ENCODE peak calls at places on chromosomes 5 and 9, in eight cellular contexts. One of them, this sample, is unnamed.

GRCh38 chr5:38515081-38515480 is 41.4 kb downstream of the LIFR start:
- DNase-seq in HepG2: no peak
- DNase-seq in HCT116: no peak
- DNase-seq in GM12892: no peak
- DNase-seq in right lobe of liver: no peak
- DNase-seq in spleen: no peak
- DNase-seq in adrenal gland: no peak
- DNase-seq in ovary: no peak
- DNase-seq in this sample: no peak

GRCh38 chr5:31854625-31855526 is 215.9 kb downstream of the PDZD2 start:
- DNase-seq in HepG2: no peak
- DNase-seq in HCT116: no peak
- DNase-seq in GM12892: no peak
- DNase-seq in right lobe of liver: no peak
- DNase-seq in spleen: no peak
- DNase-seq in adrenal gland: peak
- DNase-seq in ovary: peak
- DNase-seq in this sample: peak

GRCh38 chr5:125256296-125256695 is 509.9 kb upstream of the ZNF608 start:
- DNase-seq in HepG2: no peak
- DNase-seq in HCT116: no peak
- DNase-seq in GM12892: no peak
- DNase-seq in right lobe of liver: no peak
- DNase-seq in spleen: no peak
- DNase-seq in adrenal gland: no peak
- DNase-seq in ovary: no peak
- DNase-seq in this sample: no peak

GRCh38 chr9:107782789-107783188 is 293.2 kb upstream of the KLF4 start:
- DNase-seq in HepG2: no peak
- DNase-seq in HCT116: no peak
- DNase-seq in GM12892: no peak
- DNase-seq in right lobe of liver: no peak
- DNase-seq in spleen: no peak
- DNase-seq in adrenal gland: no peak
- DNase-seq in ovary: no peak
- DNase-seq in this sample: no peak

GRCh38 chr5:91403404-91403803 is 20.3 kb upstream of the ARRDC3 start:
- DNase-seq in HepG2: no peak
- DNase-seq in HCT116: no peak
- DNase-seq in GM12892: no peak
- DNase-seq in right lobe of liver: no peak
- DNase-seq in spleen: no peak
- DNase-seq in adrenal gland: no peak
- DNase-seq in ovary: no peak
- DNase-seq in this sample: no peak

GRCh38 chr5:38538161-38538560 is 18.3 kb downstream of the LIFR start:
- DNase-seq in HepG2: no peak
- DNase-seq in HCT116: no peak
- DNase-seq in GM12892: no peak
- DNase-seq in right lobe of liver: no peak
- DNase-seq in spleen: no peak
- DNase-seq in adrenal gland: no peak
- DNase-seq in ovary: no peak
- DNase-seq in this sample: no peak

GRCh38 chr9:20512106-20512505 is 110.2 kb downstream of the MLLT3 start:
- DNase-seq in HepG2: no peak
- DNase-seq in HCT116: no peak
- DNase-seq in GM12892: no peak
- DNase-seq in right lobe of liver: no peak
- DNase-seq in spleen: no peak
- DNase-seq in adrenal gland: peak
- DNase-seq in ovary: no peak
- DNase-seq in this sample: no peak

GRCh38 chr9:80605129-80605528 is 1033.4 kb downstream of the TLE4 start:
- DNase-seq in HepG2: peak
- DNase-seq in HCT116: no peak
- DNase-seq in GM12892: no peak
- DNase-seq in right lobe of liver: no peak
- DNase-seq in spleen: no peak
- DNase-seq in adrenal gland: no peak
- DNase-seq in ovary: no peak
- DNase-seq in this sample: no peak

GRCh38 chr5:96256795-96257470 is 176.1 kb downstream of the PCSK1 start:
- DNase-seq in HepG2: no peak
- DNase-seq in HCT116: peak
- DNase-seq in GM12892: no peak
- DNase-seq in right lobe of liver: no peak
- DNase-seq in spleen: no peak
- DNase-seq in adrenal gland: peak
- DNase-seq in ovary: no peak
- DNase-seq in this sample: no peak

GRCh38 chr9:89226076-89226475 is 47.5 kb upstream of the SHC3 start:
- DNase-seq in HepG2: no peak
- DNase-seq in HCT116: no peak
- DNase-seq in GM12892: no peak
- DNase-seq in right lobe of liver: no peak
- DNase-seq in spleen: no peak
- DNase-seq in adrenal gland: peak
- DNase-seq in ovary: no peak
- DNase-seq in this sample: no peak

GRCh38 chr9:71895122-71895521 is 15.9 kb downstream of the ABHD17B start:
- DNase-seq in HepG2: no peak
- DNase-seq in HCT116: no peak
- DNase-seq in GM12892: no peak
- DNase-seq in right lobe of liver: no peak
- DNase-seq in spleen: no peak
- DNase-seq in adrenal gland: no peak
- DNase-seq in ovary: no peak
- DNase-seq in this sample: no peak

GRCh38 chr9:35518212-35518917 is 28.5 kb downstream of the RUSC2 start:
- DNase-seq in HepG2: peak
- DNase-seq in HCT116: peak
- DNase-seq in GM12892: no peak
- DNase-seq in right lobe of liver: peak
- DNase-seq in spleen: no peak
- DNase-seq in adrenal gland: no peak
- DNase-seq in ovary: no peak
- DNase-seq in this sample: peak

GRCh38 chr5:74866653-74867162 is 521 bp upstream of the FAM169A start:
- DNase-seq in HepG2: peak
- DNase-seq in HCT116: no peak
- DNase-seq in GM12892: no peak
- DNase-seq in right lobe of liver: peak
- DNase-seq in spleen: peak
- DNase-seq in adrenal gland: peak
- DNase-seq in ovary: peak
- DNase-seq in this sample: no peak

GRCh38 chr9:97840521-97840920 is 12.5 kb upstream of the FOXE1 start:
- DNase-seq in HepG2: no peak
- DNase-seq in HCT116: no peak
- DNase-seq in GM12892: no peak
- DNase-seq in right lobe of liver: no peak
- DNase-seq in spleen: no peak
- DNase-seq in adrenal gland: no peak
- DNase-seq in ovary: no peak
- DNase-seq in this sample: no peak

GRCh38 chr9:84373975-84374374 is 33.4 kb upstream of the SLC28A3 start:
- DNase-seq in HepG2: no peak
- DNase-seq in HCT116: no peak
- DNase-seq in GM12892: no peak
- DNase-seq in right lobe of liver: no peak
- DNase-seq in spleen: no peak
- DNase-seq in adrenal gland: no peak
- DNase-seq in ovary: no peak
- DNase-seq in this sample: no peak

GRCh38 chr9:111896942-111897830 is 572 bp downstream of the UGCG start:
- DNase-seq in HepG2: peak
- DNase-seq in HCT116: no peak
- DNase-seq in GM12892: peak
- DNase-seq in right lobe of liver: peak
- DNase-seq in spleen: peak
- DNase-seq in adrenal gland: peak
- DNase-seq in ovary: peak
- DNase-seq in this sample: no peak
- TF ChIP-seq POLR2A in HepG2: no peak
- TF ChIP-seq POLR2A in HCT116: no peak
- TF ChIP-seq POLR2A in GM12892: peak
- TF ChIP-seq POLR2A in right lobe of liver: no peak
- TF ChIP-seq POLR2A in spleen: no peak
- TF ChIP-seq POLR2A in adrenal gland: no peak
- TF ChIP-seq POLR2A in ovary: no peak
- TF ChIP-seq POLR2A in this sample: no peak

GRCh38 chr9:113245894-113246293 is 24.6 kb downstream of the SLC31A1 start:
- DNase-seq in HepG2: no peak
- DNase-seq in HCT116: no peak
- DNase-seq in GM12892: no peak
- DNase-seq in right lobe of liver: no peak
- DNase-seq in spleen: no peak
- DNase-seq in adrenal gland: no peak
- DNase-seq in ovary: no peak
- DNase-seq in this sample: no peak
- TF ChIP-seq POLR2A in HepG2: no peak
- TF ChIP-seq POLR2A in HCT116: no peak
- TF ChIP-seq POLR2A in GM12892: no peak
- TF ChIP-seq POLR2A in right lobe of liver: no peak
- TF ChIP-seq POLR2A in spleen: no peak
- TF ChIP-seq POLR2A in adrenal gland: no peak
- TF ChIP-seq POLR2A in ovary: no peak
- TF ChIP-seq POLR2A in this sample: no peak

GRCh38 chr9:123564652-123565051 is 208.7 kb downstream of the CRB2 start:
- DNase-seq in HepG2: no peak
- DNase-seq in HCT116: no peak
- DNase-seq in GM12892: no peak
- DNase-seq in right lobe of liver: no peak
- DNase-seq in spleen: no peak
- DNase-seq in adrenal gland: no peak
- DNase-seq in ovary: no peak
- DNase-seq in this sample: no peak
- TF ChIP-seq POLR2A in HepG2: no peak
- TF ChIP-seq POLR2A in HCT116: no peak
- TF ChIP-seq POLR2A in GM12892: no peak
- TF ChIP-seq POLR2A in right lobe of liver: no peak
- TF ChIP-seq POLR2A in spleen: no peak
- TF ChIP-seq POLR2A in adrenal gland: no peak
- TF ChIP-seq POLR2A in ovary: no peak
- TF ChIP-seq POLR2A in this sample: no peak

GRCh38 chr9:94656190-94656589 is 16.9 kb upstream of the FBP1 start:
- DNase-seq in HepG2: no peak
- DNase-seq in HCT116: no peak
- DNase-seq in GM12892: peak
- DNase-seq in right lobe of liver: peak
- DNase-seq in spleen: peak
- DNase-seq in adrenal gland: no peak
- DNase-seq in ovary: no peak
- DNase-seq in this sample: no peak
- TF ChIP-seq POLR2A in HepG2: no peak
- TF ChIP-seq POLR2A in HCT116: no peak
- TF ChIP-seq POLR2A in GM12892: peak
- TF ChIP-seq POLR2A in right lobe of liver: peak
- TF ChIP-seq POLR2A in spleen: no peak
- TF ChIP-seq POLR2A in adrenal gland: no peak
- TF ChIP-seq POLR2A in ovary: no peak
- TF ChIP-seq POLR2A in this sample: no peak

GRCh38 chr5:79273341-79273740 is 37.4 kb downstream of the JMY start:
- DNase-seq in HepG2: no peak
- DNase-seq in HCT116: no peak
- DNase-seq in GM12892: no peak
- DNase-seq in right lobe of liver: no peak
- DNase-seq in spleen: no peak
- DNase-seq in adrenal gland: no peak
- DNase-seq in ovary: no peak
- DNase-seq in this sample: no peak
- TF ChIP-seq POLR2A in HepG2: no peak
- TF ChIP-seq POLR2A in HCT116: no peak
- TF ChIP-seq POLR2A in GM12892: no peak
- TF ChIP-seq POLR2A in right lobe of liver: no peak
- TF ChIP-seq POLR2A in spleen: no peak
- TF ChIP-seq POLR2A in adrenal gland: no peak
- TF ChIP-seq POLR2A in ovary: no peak
- TF ChIP-seq POLR2A in this sample: no peak

GRCh38 chr5:16931334-16932110 is 4.6 kb downstream of the MYO10 start:
- DNase-seq in HepG2: no peak
- DNase-seq in HCT116: no peak
- DNase-seq in GM12892: no peak
- DNase-seq in right lobe of liver: no peak
- DNase-seq in spleen: peak
- DNase-seq in adrenal gland: no peak
- DNase-seq in ovary: no peak
- DNase-seq in this sample: no peak
- TF ChIP-seq POLR2A in HepG2: no peak
- TF ChIP-seq POLR2A in HCT116: no peak
- TF ChIP-seq POLR2A in GM12892: no peak
- TF ChIP-seq POLR2A in right lobe of liver: no peak
- TF ChIP-seq POLR2A in spleen: no peak
- TF ChIP-seq POLR2A in adrenal gland: no peak
- TF ChIP-seq POLR2A in ovary: no peak
- TF ChIP-seq POLR2A in this sample: no peak

DNA sequence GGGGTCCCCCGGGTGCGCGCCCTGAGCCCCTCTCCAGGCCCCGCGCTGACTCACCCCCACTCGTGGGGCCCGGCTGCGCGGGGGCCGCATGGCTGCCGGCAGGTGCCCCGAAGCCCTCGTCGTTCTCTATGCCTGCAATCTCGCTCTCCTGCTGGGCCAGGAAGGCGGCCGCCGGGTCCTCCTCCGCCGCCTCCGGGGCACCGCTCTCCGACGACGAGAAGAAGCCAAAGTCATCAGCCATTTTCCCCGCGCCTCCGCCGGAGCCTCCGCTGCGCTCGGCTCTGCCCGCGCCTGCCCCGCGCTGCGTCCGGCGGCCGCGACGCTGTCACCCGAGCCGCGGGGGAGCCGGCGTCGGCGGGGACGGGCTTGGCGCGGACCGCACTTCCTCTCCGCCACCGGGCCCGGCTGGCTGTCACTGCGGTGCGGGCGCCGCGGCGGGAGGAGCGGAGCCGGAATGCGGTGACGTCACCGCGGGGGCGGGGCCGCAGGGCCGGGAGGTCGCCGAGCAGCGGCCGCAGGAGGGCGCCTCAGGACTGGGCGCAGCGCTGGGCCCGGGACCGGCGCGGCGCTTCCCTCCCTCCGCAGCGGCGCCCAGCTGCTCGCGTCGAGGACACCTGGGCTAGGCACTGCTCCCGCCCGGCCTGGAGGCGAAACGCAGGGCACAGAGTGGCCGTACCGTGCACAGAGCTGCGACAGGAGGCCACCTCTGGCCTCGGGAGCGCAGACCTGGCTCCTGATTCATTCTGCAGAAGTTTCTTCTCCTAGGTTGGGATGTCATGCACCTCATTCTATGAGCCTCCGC is at the start of gene CLTB:
- DNase-seq in HepG2: peak
- DNase-seq in HCT116: peak
- DNase-seq in GM12892: peak
- DNase-seq in right lobe of liver: peak
- DNase-seq in spleen: peak
- DNase-seq in adrenal gland: peak
- DNase-seq in ovary: peak
- DNase-seq in this sample: peak
- TF ChIP-seq POLR2A in HepG2: no peak
- TF ChIP-seq POLR2A in HCT116: no peak
- TF ChIP-seq POLR2A in GM12892: peak
- TF ChIP-seq POLR2A in right lobe of liver: peak
- TF ChIP-seq POLR2A in spleen: no peak
- TF ChIP-seq POLR2A in adrenal gland: peak
- TF ChIP-seq POLR2A in ovary: peak
- TF ChIP-seq POLR2A in this sample: peak

GRCh38 chr9:122940603-122941559 is at the start of gene RABGAP1:
- DNase-seq in HepG2: peak
- DNase-seq in HCT116: peak
- DNase-seq in GM12892: peak
- DNase-seq in right lobe of liver: peak
- DNase-seq in spleen: peak
- DNase-seq in adrenal gland: peak
- DNase-seq in ovary: peak
- DNase-seq in this sample: peak
- TF ChIP-seq POLR2A in HepG2: peak
- TF ChIP-seq POLR2A in HCT116: no peak
- TF ChIP-seq POLR2A in GM12892: peak
- TF ChIP-seq POLR2A in right lobe of liver: peak
- TF ChIP-seq POLR2A in spleen: no peak
- TF ChIP-seq POLR2A in adrenal gland: peak
- TF ChIP-seq POLR2A in ovary: peak
- TF ChIP-seq POLR2A in this sample: peak

This sample was measured in H54.